ENCODE peak calls at places on chromosomes 12 and 14, in ten cellular contexts. O is adrenal gland, L is AG09319, Y is GM12864, M is GM13977, R is fibroblast of lung, C is HepG2, K is fibroblast of the aortic adventitia, H is HCT116, T is fibroblast of mammary gland. P is an unnamed sample.

GRCh38 chr14:35835208-35835982 is 9.3 kb downstream of the BRMS1L start:
- DNase-seq in Y (no peak), L (no peak), R (no peak), O (no peak), H (no peak), M (no peak), K (no peak), T (no peak), C (no peak), P (no peak)

GRCh38 chr12:123126294-123127144 is 24.4 kb downstream of the PITPNM2 start:
- DNase-seq in M (no peak), Y (no peak), T (peak), C (peak), O (peak), H (peak), R (peak), L (peak), K (peak), P (peak)

GRCh38 chr14:52589646-52590045 is 37.0 kb downstream of the GPR137C start:
- DNase-seq in H (no peak), C (no peak), Y (no peak), T (no peak), L (no peak), O (no peak), R (peak), K (no peak), M (no peak), P (no peak)

GRCh38 chr12:79688376-79689040 is 2.3 kb downstream of the PAWR start:
- DNase-seq in C (no peak), R (no peak), O (no peak), Y (no peak), M (peak), T (peak), K (peak), L (no peak), H (no peak), P (no peak)

GRCh38 chr12:96985515-96986362 is 78.7 kb downstream of the NEDD1 start:
- DNase-seq in T (no peak), H (peak), R (no peak), L (no peak), Y (no peak), K (no peak), M (peak), O (no peak), C (no peak), P (no peak)

GRCh38 chr14:100612879-100613455 is 25.8 kb upstream of the BEGAIN start:
- DNase-seq in Y (no peak), M (no peak), R (no peak), K (no peak), T (no peak), O (peak), C (no peak), L (no peak), H (no peak), P (no peak)

GRCh38 chr12:124464062-124464461 is 103.3 kb downstream of the NCOR2 start:
- DNase-seq in O (no peak), H (no peak), K (no peak), M (no peak), Y (no peak), T (no peak), R (no peak), C (no peak), L (no peak), P (no peak)

GRCh38 chr14:67815573-67816235 is 686 bp downstream of the ZFYVE26 start:
- DNase-seq in C (no peak), Y (no peak), T (peak), R (peak), L (no peak), M (no peak), H (no peak), O (peak), K (peak), P (peak)

GRCh38 chr14:42222924-42223471 is 616.3 kb downstream of the LRFN5 start:
- DNase-seq in Y (peak), L (peak), H (no peak), T (peak), R (peak), K (peak), C (no peak), M (peak), O (no peak), P (peak)

GRCh38 chr14:101115652-101116051 is 212.1 kb upstream of the RTL1 start:
- DNase-seq in K (no peak), T (no peak), M (no peak), H (no peak), O (no peak), L (no peak), Y (no peak), C (no peak), R (no peak), P (no peak)

GRCh38 chr12:96134200-96134599 is 60.0 kb upstream of the ELK3 start:
- DNase-seq in T (no peak), H (peak), C (no peak), M (no peak), O (no peak), K (no peak), L (no peak), R (no peak), Y (no peak), P (no peak)

GRCh38 chr12:100820314-100820713 is 25.7 kb downstream of the ANO4 start:
- DNase-seq in C (no peak), L (no peak), M (no peak), K (peak), O (no peak), T (no peak), Y (no peak), H (no peak), R (peak), P (peak)

GRCh38 chr12:29552324-29552927 is 54.9 kb upstream of the OVCH1 start:
- DNase-seq in L (no peak), C (peak), K (peak), M (peak), R (peak), Y (peak), H (peak), O (peak), T (peak), P (peak)

GRCh38 chr12:130026608-130027176 is 122.9 kb upstream of the TMEM132D start:
- DNase-seq in L (no peak), M (peak), C (peak), T (peak), O (peak), H (no peak), Y (no peak), R (no peak), K (no peak), P (no peak)

GRCh38 chr12:43238281-43238680 is 313.7 kb downstream of the ADAMTS20 start:
- DNase-seq in T (peak), H (no peak), M (no peak), Y (no peak), L (no peak), R (no peak), O (no peak), C (no peak), K (peak), P (peak)

GRCh38 chr14:71187633-71188356 is 280.5 kb downstream of the PCNX1 start:
- DNase-seq in L (no peak), K (no peak), R (no peak), H (no peak), Y (no peak), T (no peak), C (no peak), O (no peak), M (no peak), P (no peak)

GRCh38 chr14:104191409-104191997 is 53.1 kb downstream of the KIF26A start:
- DNase-seq in K (no peak), C (no peak), H (no peak), R (no peak), O (no peak), T (no peak), L (no peak), Y (no peak), M (peak), P (no peak)

GRCh38 chr12:14072952-14073351 is 91.5 kb upstream of the GRIN2B start:
- DNase-seq in T (no peak), Y (no peak), C (no peak), L (no peak), R (no peak), H (no peak), K (no peak), O (no peak), M (no peak), P (no peak)

GRCh38 chr12:97568336-97569180 is 106.0 kb downstream of the RMST start:
- DNase-seq in C (peak), L (no peak), Y (no peak), K (no peak), T (no peak), H (no peak), R (no peak), O (no peak), M (no peak), P (no peak)

GRCh38 chr12:121579190-121579791 is 1.5 kb downstream of the KDM2B start:
- DNase-seq in R (no peak), L (no peak), H (no peak), O (peak), T (no peak), K (no peak), M (peak), C (no peak), Y (no peak), P (no peak)

GRCh38 chr14:89185919-89186849 is 230.8 kb downstream of the FOXN3 start:
- DNase-seq in L (peak), O (peak), C (no peak), K (peak), M (no peak), Y (no peak), H (peak), R (peak), T (peak), P (peak)

GRCh38 chr12:45745861-45746277 is 16.4 kb downstream of the ARID2 start:
- DNase-seq in T (peak), Y (no peak), O (no peak), R (peak), M (no peak), L (no peak), C (no peak), H (no peak), K (peak), P (no peak)

GRCh38 chr12:26195641-26196423 is 459 bp downstream of the SSPN start:
- DNase-seq in L (no peak), C (no peak), Y (no peak), R (peak), M (peak), K (peak), T (peak), H (no peak), O (peak), P (peak)

GRCh38 chr12:117563007-117563406 is 201.6 kb upstream of the NOS1 start:
- DNase-seq in H (no peak), Y (no peak), T (no peak), C (no peak), M (no peak), R (no peak), K (no peak), O (no peak), L (no peak), P (no peak)

GRCh38 chr12:13099910-13100609 is 3.4 kb downstream of the GSG1 start:
- DNase-seq in T (no peak), H (no peak), R (peak), Y (no peak), M (no peak), O (no peak), C (no peak), L (no peak), K (no peak), P (no peak)

GRCh38 chr14:31930493-31931225 is 146.4 kb upstream of the ARHGAP5 start:
- DNase-seq in R (peak), L (no peak), M (no peak), T (peak), O (no peak), H (no peak), K (peak), Y (no peak), C (peak), P (peak)

GRCh38 chr14:103126088-103126872 is 3.0 kb downstream of the TNFAIP2 start:
- DNase-seq in C (no peak), T (no peak), O (peak), K (no peak), M (no peak), L (no peak), Y (no peak), H (no peak), R (no peak), P (no peak)

GRCh38 chr12:27260746-27261145 is 16.7 kb downstream of the STK38L start:
- DNase-seq in L (no peak), K (peak), C (no peak), O (no peak), M (no peak), T (peak), R (peak), H (no peak), Y (no peak), P (no peak)

GRCh38 chr14:72783741-72784140 is 110.2 kb downstream of the DPF3 start:
- DNase-seq in L (no peak), M (no peak), Y (no peak), C (no peak), T (no peak), K (no peak), O (no peak), R (no peak), H (no peak), P (no peak)

GRCh38 chr14:72788255-72788654 is 105.6 kb downstream of the DPF3 start:
- DNase-seq in O (no peak), C (no peak), T (no peak), Y (no peak), R (no peak), K (no peak), H (no peak), M (no peak), L (no peak), P (no peak)

GRCh38 chr14:72787841-72788240 is 106.1 kb downstream of the DPF3 start:
- DNase-seq in L (no peak), H (no peak), T (no peak), C (no peak), O (no peak), R (no peak), Y (no peak), K (no peak), M (no peak), P (no peak)

GRCh38 chr14:72788972-72789728 is 104.8 kb downstream of the DPF3 start:
- DNase-seq in R (no peak), K (no peak), T (no peak), O (no peak), M (no peak), Y (no peak), H (no peak), C (no peak), L (no peak), P (no peak)

DNA sequence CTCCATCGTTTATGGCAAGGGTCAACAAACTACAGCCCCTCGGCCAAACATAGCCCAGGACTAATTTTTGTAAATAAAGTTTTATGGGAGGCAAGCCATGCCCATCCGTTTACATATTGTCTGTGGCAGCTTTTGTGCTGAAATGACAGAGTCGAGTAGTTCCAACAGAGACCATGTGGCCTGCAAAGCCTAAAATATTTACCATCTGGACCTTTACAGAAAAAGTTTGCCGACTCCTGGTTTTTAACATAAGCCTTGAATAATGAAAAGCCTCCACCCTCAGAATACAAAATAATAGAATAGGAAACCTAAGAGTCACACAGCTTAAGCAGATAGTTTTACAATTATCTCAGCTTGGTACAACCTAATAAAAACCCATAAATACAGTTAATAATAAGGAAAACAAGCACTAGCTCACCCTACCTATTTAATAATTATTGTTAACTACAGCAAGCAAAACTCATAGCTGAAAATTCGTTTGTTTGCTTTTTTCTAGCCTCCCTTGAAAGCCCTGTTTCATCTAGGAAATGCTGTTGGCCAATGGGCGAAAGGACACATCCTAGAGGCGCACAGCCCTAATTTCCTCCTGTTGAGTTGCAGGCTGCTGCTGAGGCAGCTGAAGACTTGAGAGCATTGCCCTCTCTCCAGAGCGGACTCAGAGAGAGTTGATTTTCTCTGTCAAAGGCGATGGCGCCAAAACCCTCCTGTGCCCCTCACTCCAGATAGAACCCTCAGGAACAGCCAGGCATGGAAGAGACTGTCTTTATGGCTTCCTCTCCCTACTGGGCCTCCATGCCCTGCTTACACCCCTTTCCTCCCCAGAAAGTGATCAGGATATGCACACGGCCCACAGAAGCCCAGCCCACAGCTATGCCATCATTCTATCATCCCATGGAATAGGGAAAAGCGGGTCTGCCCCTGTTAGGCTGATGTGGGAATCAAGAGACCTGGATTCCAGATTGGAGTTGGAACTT is 107.2 kb downstream of the DPF3 start:
- DNase-seq in H (no peak), T (no peak), K (no peak), L (no peak), R (no peak), M (no peak), C (no peak), Y (no peak), O (no peak), P (no peak)
- TF ChIP-seq CTCF in H (no peak), T (no peak), K (no peak), L (no peak), R (no peak), M (no peak), C (no peak), Y (no peak), O (no peak), P (no peak)

DNA sequence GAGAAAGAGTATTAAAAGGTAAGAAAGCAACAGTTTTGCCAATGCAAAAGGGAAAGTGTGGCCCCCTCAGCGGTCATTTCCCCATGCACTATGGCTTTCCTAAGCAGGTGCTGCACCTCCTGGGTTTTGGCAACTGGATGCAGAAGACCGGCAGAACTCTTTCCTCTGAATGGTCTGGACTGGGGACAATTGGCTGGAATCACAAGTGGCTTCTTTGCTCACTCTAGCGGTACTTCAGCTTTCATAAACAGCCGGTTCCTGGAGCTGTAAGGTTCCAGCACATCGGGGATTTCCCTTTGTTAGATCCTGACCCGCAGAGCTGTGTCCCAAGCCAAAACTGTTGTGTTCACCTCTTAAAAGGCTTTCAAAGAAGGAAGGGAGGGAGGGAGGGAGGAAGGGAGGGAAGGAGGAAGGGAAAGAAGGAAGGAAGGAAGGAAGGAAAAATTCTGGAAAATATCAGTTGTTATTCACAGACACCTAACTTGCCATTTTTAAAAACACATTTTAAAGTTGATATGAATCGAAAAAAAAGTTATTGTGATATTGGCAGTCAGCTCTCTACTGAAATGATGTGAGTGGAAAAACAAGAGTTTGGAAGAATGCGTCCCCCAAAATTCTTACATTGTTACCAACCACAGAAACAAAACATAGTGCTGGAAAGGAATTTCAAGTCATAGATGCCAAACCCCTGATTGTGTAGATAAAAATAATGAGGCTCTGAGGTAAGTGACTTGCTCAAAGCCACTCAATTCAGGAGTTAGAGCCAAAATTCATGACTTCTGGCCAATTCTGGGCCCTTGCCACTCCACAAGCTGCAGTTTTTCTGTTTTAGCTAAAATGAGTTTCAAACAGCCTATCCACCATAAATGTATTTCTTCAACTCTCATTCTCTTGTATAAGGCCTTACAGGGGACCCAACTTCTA is 220.6 kb upstream of the HMGA2 start:
- DNase-seq in R (peak), L (peak), M (no peak), T (peak), C (no peak), O (no peak), Y (no peak), K (peak), H (peak), P (peak)
- TF ChIP-seq CTCF in R (no peak), L (no peak), M (no peak), T (no peak), C (no peak), O (no peak), Y (no peak), K (no peak), H (no peak), P (no peak)

GRCh38 chr12:645563-646071 is 17.6 kb downstream of the NINJ2 start:
- DNase-seq in H (no peak), K (peak), R (peak), T (peak), Y (no peak), M (no peak), L (no peak), O (peak), C (peak), P (peak)

GRCh38 chr12:644293-644639 is 19.0 kb downstream of the NINJ2 start:
- DNase-seq in O (no peak), R (no peak), C (no peak), M (no peak), H (no peak), T (no peak), L (no peak), Y (no peak), K (no peak), P (no peak)

GRCh38 chr12:642633-643477 is 20.4 kb downstream of the NINJ2 start:
- DNase-seq in O (peak), M (peak), L (peak), Y (no peak), H (no peak), T (peak), C (no peak), R (peak), K (peak), P (peak)

GRCh38 chr12:644818-645552 is 18.3 kb downstream of the NINJ2 start:
- DNase-seq in C (no peak), T (peak), H (no peak), O (no peak), R (peak), M (no peak), L (no peak), Y (no peak), K (peak), P (peak)

DNA sequence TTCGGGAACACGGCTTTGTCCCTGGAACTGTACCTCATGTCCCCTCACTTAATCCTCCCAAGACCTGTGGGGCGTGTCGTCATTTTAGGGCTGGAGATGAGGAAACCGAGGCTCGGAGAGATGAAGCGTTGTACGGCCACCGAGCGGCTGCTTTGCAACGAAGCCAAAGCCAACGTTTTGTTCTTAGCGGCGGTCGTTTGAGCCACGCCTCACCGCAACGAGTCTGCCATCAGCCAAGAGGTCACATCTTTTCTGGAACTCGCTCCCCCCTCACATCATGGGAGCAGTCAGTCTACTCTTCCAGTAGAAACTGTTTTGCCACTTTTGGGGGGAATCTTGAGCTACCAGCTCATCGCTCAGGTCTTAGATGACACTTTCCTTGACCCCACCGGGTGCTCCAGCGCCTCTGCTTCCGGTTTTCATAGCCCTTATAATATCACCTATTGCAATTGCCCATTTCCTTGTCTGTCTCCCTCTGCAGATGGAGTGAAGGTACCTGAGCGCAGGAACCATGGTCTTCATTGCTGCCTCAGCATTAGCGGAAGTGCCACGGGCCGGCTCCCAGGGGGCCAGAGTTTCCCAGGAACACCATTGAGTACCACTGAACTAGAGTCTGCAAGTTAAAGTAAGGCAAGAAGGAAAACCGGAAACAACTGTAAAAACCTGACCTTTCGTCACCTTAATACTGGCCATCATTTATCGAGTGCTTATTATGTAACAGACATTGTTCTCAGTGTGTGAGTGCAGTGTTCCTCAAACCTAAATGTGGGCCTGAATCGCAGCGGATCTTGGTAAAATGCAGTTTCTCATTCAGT is 19.6 kb downstream of the NINJ2 start:
- DNase-seq in T (peak), K (no peak), L (no peak), R (no peak), O (no peak), M (no peak), C (no peak), H (no peak), Y (no peak), P (no peak)
- TF ChIP-seq CTCF in T (no peak), K (no peak), L (no peak), R (no peak), O (no peak), M (no peak), C (no peak), H (no peak), Y (no peak), P (no peak)

GRCh38 chr12:60419986-60420385 is 824.2 kb downstream of the SLC16A7 start:
- DNase-seq in M (no peak), K (no peak), H (no peak), Y (no peak), O (no peak), T (no peak), C (no peak), R (no peak), L (no peak), P (peak)

GRCh38 chr12:60421741-60422140 is 825.9 kb downstream of the SLC16A7 start:
- DNase-seq in Y (no peak), M (no peak), R (peak), C (no peak), H (no peak), K (no peak), O (no peak), T (peak), L (no peak), P (peak)
- TF ChIP-seq CTCF in Y (no peak), M (no peak), R (no peak), C (no peak), H (no peak), K (no peak), O (no peak), T (no peak), L (no peak), P (no peak)

P was measured in astrocyte.